ENCODE peak calls at places on chromosomes 5 and 9, in seven cellular contexts. Q, N, J, V, C, Y and I are unnamed samples.

GRCh38 chr5:74954919-74955318 is 88.7 kb upstream of the FAM169A start:
- DNase-seq in C (no peak), V (peak), N (no peak), Y (no peak), J (no peak), Q (peak), I (no peak)

GRCh38 chr9:94560237-94560636 is 5.4 kb downstream of the PCAT7 start:
- DNase-seq in Y (no peak), J (no peak), Q (no peak), V (no peak), C (no peak), N (no peak), I (no peak)

GRCh38 chr5:172064358-172064757 is 57.9 kb upstream of the FBXW11 start:
- DNase-seq in C (no peak), Y (no peak), V (no peak), Q (no peak), N (no peak), J (no peak), I (no peak)

GRCh38 chr9:130493476-130493875 is 48.7 kb downstream of the ASS1 start:
- DNase-seq in Y (no peak), V (no peak), N (no peak), J (no peak), C (peak), Q (no peak), I (no peak)

GRCh38 chr9:125551781-125552180 is 155.2 kb downstream of the MAPKAP1 start:
- DNase-seq in N (no peak), C (no peak), J (no peak), Y (no peak), V (no peak), Q (no peak), I (no peak)

GRCh38 chr5:74357827-74358226 is 282.7 kb downstream of the ENC1 start:
- DNase-seq in C (no peak), Q (no peak), V (peak), Y (peak), J (no peak), N (no peak), I (no peak)

GRCh38 chr9:91341258-91341746 is 20.4 kb downstream of the AUH start:
- DNase-seq in J (no peak), N (no peak), Y (no peak), V (no peak), C (no peak), Q (no peak), I (no peak)

GRCh38 chr5:1732238-1732880 is 67.3 kb downstream of the MRPL36 start:
- DNase-seq in Y (no peak), N (peak), C (peak), V (no peak), Q (no peak), J (no peak), I (peak)

GRCh38 chr5:158634713-158635112 is 465.0 kb downstream of the EBF1 start:
- DNase-seq in V (no peak), Q (no peak), C (no peak), J (no peak), Y (no peak), N (no peak), I (no peak)

GRCh38 chr5:72600401-72600981 is 93.3 kb upstream of the ZNF366 start:
- DNase-seq in N (no peak), J (no peak), Q (peak), Y (no peak), C (no peak), V (peak), I (no peak)

GRCh38 chr9:124882221-124882620 is 20.3 kb downstream of the ARPC5L start:
- DNase-seq in J (no peak), N (no peak), V (no peak), Q (no peak), Y (no peak), C (no peak), I (no peak)

GRCh38 chr5:56142620-56143431 is 90.3 kb downstream of the ANKRD55 start:
- DNase-seq in Y (peak), V (no peak), Q (no peak), J (no peak), C (peak), N (no peak), I (no peak)

GRCh38 chr5:153816870-153817269 is 221.8 kb downstream of the FAM114A2 start:
- DNase-seq in Q (no peak), J (no peak), Y (no peak), C (no peak), N (no peak), V (no peak), I (no peak)

GRCh38 chr9:87609002-87609401 is 111.3 kb downstream of the DAPK1 start:
- DNase-seq in N (no peak), C (no peak), J (no peak), Y (no peak), V (no peak), Q (no peak), I (no peak)

GRCh38 chr5:62969409-62970120 is 390.9 kb downstream of the LRRC70 start:
- DNase-seq in J (no peak), Y (no peak), V (no peak), N (no peak), Q (no peak), C (no peak), I (no peak)

GRCh38 chr9:23821400-23822181 is 4.4 kb downstream of the ELAVL2 start:
- DNase-seq in V (no peak), Y (peak), Q (no peak), N (peak), C (no peak), J (no peak), I (peak)

GRCh38 chr9:74443036-74443750 is 53.9 kb upstream of the RORB start:
- DNase-seq in V (no peak), J (no peak), C (no peak), Q (no peak), Y (no peak), N (no peak), I (no peak)

GRCh38 chr9:82882133-82882532 is 180.8 kb downstream of the RASEF start:
- DNase-seq in N (no peak), C (no peak), Y (no peak), V (no peak), Q (peak), J (no peak), I (no peak)

GRCh38 chr5:123035320-123035949 is 1.1 kb downstream of the PPIC start:
- DNase-seq in J (no peak), V (no peak), Y (peak), N (peak), C (peak), Q (peak), I (peak)

GRCh38 chr5:71938886-71939285 is 168.4 kb upstream of the MAP1B start:
- DNase-seq in Y (peak), Q (no peak), J (no peak), V (no peak), N (no peak), C (no peak), I (peak)

GRCh38 chr9:35935755-35936509 is 22.0 kb downstream of the OR2S2 start:
- DNase-seq in J (no peak), C (no peak), N (no peak), Y (no peak), V (peak), Q (peak), I (no peak)

GRCh38 chr9:133892193-133892920 is 99.8 kb downstream of the VAV2 start:
- DNase-seq in V (no peak), C (peak), J (no peak), N (no peak), Q (no peak), Y (peak), I (no peak)

GRCh38 chr9:13001989-13002580 is 227.3 kb downstream of the LURAP1L start:
- DNase-seq in V (no peak), C (no peak), Q (no peak), J (no peak), N (no peak), Y (no peak), I (no peak)

GRCh38 chr9:136947955-136948510 is 3.0 kb downstream of the C8G start:
- DNase-seq in Q (no peak), J (no peak), N (peak), Y (no peak), C (peak), V (no peak), I (peak)

GRCh38 chr9:21696411-21696865 is 106.0 kb upstream of the MTAP start:
- DNase-seq in N (no peak), Q (no peak), J (no peak), Y (no peak), V (no peak), C (no peak), I (peak)

GRCh38 chr5:43298459-43298858 is 14.8 kb downstream of the HMGCS1 start:
- DNase-seq in Q (no peak), C (no peak), N (no peak), V (no peak), Y (no peak), J (no peak), I (no peak)

GRCh38 chr5:151063136-151063544 is 17.7 kb downstream of the TNIP1 start:
- DNase-seq in C (no peak), J (no peak), Y (no peak), V (no peak), N (no peak), Q (peak), I (no peak)

GRCh38 chr9:93098236-93098946 is 2.4 kb downstream of the CARD19 start:
- DNase-seq in Y (no peak), Q (peak), N (no peak), C (peak), J (peak), V (peak), I (no peak)

GRCh38 chr9:76905661-76905983 is 292 bp downstream of the PRUNE2 start:
- DNase-seq in N (no peak), J (no peak), C (no peak), Q (no peak), V (no peak), Y (no peak), I (no peak)

GRCh38 chr5:74685979-74686631 is 1.1 kb downstream of the HEXB start:
- DNase-seq in N (no peak), Y (no peak), V (no peak), J (peak), C (no peak), Q (no peak), I (no peak)

GRCh38 chr9:69580582-69580945 is 91.6 kb downstream of the APBA1 start:
- DNase-seq in N (no peak), C (no peak), Y (peak), V (no peak), Q (no peak), J (no peak), I (no peak)

GRCh38 chr9:136622538-136622948 is 40.2 kb upstream of the EGFL7 start:
- DNase-seq in N (no peak), C (no peak), J (no peak), Y (no peak), V (no peak), Q (no peak), I (no peak)

GRCh38 chr9:38062498-38063362 is 6.3 kb downstream of the SHB start:
- DNase-seq in N (no peak), V (peak), C (no peak), Q (peak), Y (no peak), J (no peak), I (no peak)

GRCh38 chr9:133600747-133601146 is 8.4 kb downstream of the FAM163B start:
- DNase-seq in V (no peak), Q (no peak), Y (no peak), C (no peak), J (no peak), N (no peak), I (no peak)

GRCh38 chr5:138922494-138922893 is 47.4 kb upstream of the LRRTM2 start:
- DNase-seq in J (no peak), Y (no peak), Q (no peak), N (no peak), C (no peak), V (no peak), I (no peak)